ENCODE peak calls at places on chromosomes 13 and 19, in eight cellular contexts. F is NCI-H1105; A is activated CD4-positive, alpha-beta T cell treated with anti-CD3 and anti-CD28 coated beads for 36 hours; Z is H54; J is fibroblast of mammary gland; I is HEK293T; Q is stimulated activated CD4-positive, alpha-beta T cell treated with anti-CD3 and anti-CD28 coated beads, Interleukin-4, amount 100 ng/mL, for 1 hour; V is stomach. W is an unnamed sample.

GRCh38 chr19:55165952-55166529 is 372 bp downstream of the DNAAF3 start:
- DNase-seq in F (peak; percentile 93), A (peak; percentile 82), Z (peak; percentile 93), J (peak; percentile 61), I (peak; percentile 76), Q (peak; percentile 59), V (peak; percentile 72), W (peak; percentile 72)

GRCh38 chr19:46875657-46876056 is 14.9 kb downstream of the ARHGAP35 start:
- DNase-seq in F (no peak), A (no peak), Z (no peak), J (no peak), I (no peak), Q (no peak), V (no peak), W (no peak)

GRCh38 chr19:49652723-49653465 is 10.9 kb downstream of the SCAF1 start:
- DNase-seq in F (no peak), A (no peak), Z (no peak), J (no peak), I (no peak), Q (no peak), V (no peak), W (no peak)

GRCh38 chr13:33578786-33579185 is 239.2 kb upstream of the RFC3 start:
- DNase-seq in F (no peak), A (no peak), Z (no peak), J (no peak), I (no peak), Q (no peak), V (no peak), W (no peak)

GRCh38 chr19:1826557-1827521 is 14.8 kb upstream of the ATP8B3 start:
- DNase-seq in F (no peak), A (peak; percentile 12), Z (no peak), J (no peak), I (no peak), Q (no peak), V (no peak), W (no peak)

GRCh38 chr19:55440411-55441105 is 2.5 kb downstream of the SHISA7 start:
- DNase-seq in F (no peak), A (peak; percentile 53), Z (no peak), J (no peak), I (peak; percentile 85), Q (no peak), V (no peak), W (no peak)

GRCh38 chr13:37173214-37173613 is 67.8 kb upstream of the CSNK1A1L start:
- DNase-seq in F (no peak), A (no peak), Z (no peak), J (peak; percentile 88), I (no peak), Q (no peak), V (no peak), W (no peak)

GRCh38 chr19:21856751-21857150 is 20.8 kb upstream of the ZNF43 start:
- DNase-seq in F (no peak), A (no peak), Z (no peak), J (no peak), I (no peak), Q (no peak), V (no peak), W (no peak)

GRCh38 chr19:31127132-31127967 is 221.9 kb downstream of the TSHZ3 start:
- DNase-seq in F (no peak), A (no peak), Z (peak; percentile 86), J (peak; percentile 89), I (no peak), Q (no peak), V (no peak), W (no peak)

GRCh38 chr13:30832377-30832776 is 73.7 kb upstream of the MEDAG start:
- DNase-seq in F (no peak), A (no peak), Z (no peak), J (no peak), I (no peak), Q (no peak), V (no peak), W (no peak)

GRCh38 chr19:3479819-3480215 is 508 bp downstream of the SMIM24 start:
- DNase-seq in F (no peak), A (peak; percentile 68), Z (no peak), J (no peak), I (peak; percentile 72), Q (peak; percentile 25), V (peak; percentile 57), W (no peak)

GRCh38 chr19:5238700-5239099 is 101.9 kb downstream of the PTPRS start:
- DNase-seq in F (no peak), A (no peak), Z (no peak), J (no peak), I (no peak), Q (no peak), V (no peak), W (no peak)

GRCh38 chr19:46753420-46754155 is 7.3 kb upstream of the STRN4 start:
- DNase-seq in F (peak; percentile 84), A (peak; percentile 86), Z (no peak), J (peak; percentile 39), I (peak; percentile 61), Q (peak; percentile 66), V (peak; percentile 75), W (no peak)

GRCh38 chr19:54141356-54141755 is 3.8 kb downstream of the CNOT3 start:
- DNase-seq in F (no peak), A (no peak), Z (no peak), J (peak; percentile 79), I (no peak), Q (no peak), V (no peak), W (no peak)

GRCh38 chr13:26585136-26585535 is 27.7 kb downstream of the WASF3 start:
- DNase-seq in F (no peak), A (no peak), Z (no peak), J (peak; percentile 60), I (no peak), Q (no peak), V (no peak), W (no peak)